ENCODE peak calls at places on chromosomes 3 and 15, in four cellular contexts. N is ovary, H is PC-3, W is MM.1S. G is an unnamed sample.
A peak's percentile ranks its signal among the peaks of the same experiment; 100 is the strongest.

GRCh38 chr3:150699068-150699635 is 4.6 kb downstream of the ERICH6 start:
- DNase-seq in N (no peak), H (peak; percentile 52), W (no peak), G (no peak)

GRCh38 chr3:196541684-196542445 is 26.5 kb downstream of the WDR53 start:
- DNase-seq in N (no peak), H (no peak), W (no peak), G (no peak)

GRCh38 chr3:196868297-196868661 is 559 bp downstream of the SENP5 start:
- DNase-seq in N (no peak), H (peak; percentile 10), W (peak; percentile 33), G (no peak)

GRCh38 chr3:71398157-71398836 is 185.2 kb downstream of the FOXP1 start:
- DNase-seq in N (no peak), H (no peak), W (no peak), G (no peak)

GRCh38 chr15:68259883-68260282 is 17.7 kb upstream of the FEM1B start:
- DNase-seq in N (no peak), H (no peak), W (no peak), G (no peak)

GRCh38 chr15:67225336-67225735 is 29.1 kb downstream of the AAGAB start:
- DNase-seq in N (no peak), H (peak; percentile 42), W (no peak), G (no peak)

GRCh38 chr15:65115086-65115485 is at the start of gene UBAP1L:
- DNase-seq in N (no peak), H (no peak), W (no peak), G (no peak)

GRCh38 chr3:102089904-102090492 is 240.7 kb downstream of the NFKBIZ start:
- DNase-seq in N (no peak), H (peak; percentile 89), W (no peak), G (no peak)

GRCh38 chr15:44023176-44023575 is 171.9 kb downstream of the FRMD5 start:
- DNase-seq in N (no peak), H (peak; percentile 17), W (no peak), G (no peak)

GRCh38 chr3:77475545-77475944 is 435.6 kb downstream of the ROBO2 start:
- DNase-seq in N (no peak), H (no peak), W (no peak), G (no peak)

GRCh38 chr15:29270169-29270955 is 740 bp upstream of the NSMCE3 start:
- DNase-seq in N (peak; percentile 17), H (peak; percentile 17), W (peak; percentile 62), G (no peak)

GRCh38 chr3:149655826-149656599 is 1.8 kb downstream of the WWTR1 start:
- DNase-seq in N (no peak), H (no peak), W (no peak), G (no peak)

GRCh38 chr3:83230841-83231240 is 1469.4 kb upstream of the GBE1 start:
- DNase-seq in N (no peak), H (no peak), W (peak; percentile 86), G (no peak)
- H3K4me3 ChIP-seq in N (no peak overlapping the region), H (no peak overlapping the region), W (peak overlapping the region; percentile 60), G (no peak overlapping the region)

DNA sequence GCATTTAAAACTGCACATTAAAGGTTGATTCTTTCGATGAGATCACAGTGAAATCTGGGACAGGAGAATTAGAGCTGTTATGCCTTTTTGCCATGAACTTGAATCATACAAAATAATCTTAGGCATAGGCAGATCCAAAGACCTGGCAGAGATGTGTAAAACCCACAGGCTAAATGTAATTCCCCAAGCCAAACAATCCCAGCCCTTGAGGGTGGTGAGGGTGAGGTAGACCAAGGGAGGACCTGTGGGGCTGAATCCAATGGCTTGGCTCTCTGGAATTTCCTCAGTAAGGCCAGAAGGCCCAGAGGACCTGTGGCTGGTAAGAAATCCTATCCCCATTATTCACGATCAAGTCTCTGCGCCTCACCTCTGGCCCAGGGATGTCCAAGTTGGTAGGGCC is 80.5 kb upstream of the MEX3B start:
- DNase-seq in N (no peak), H (no peak), W (no peak), G (no peak)
- H3K4me1 ChIP-seq in N (no peaks in the 10 kb centered on the region), H (peaks cover 46% of the 10 kb centered on the region), W (peaks cover 3% of the 10 kb centered on the region), G (no peaks in the 10 kb centered on the region)

DNA sequence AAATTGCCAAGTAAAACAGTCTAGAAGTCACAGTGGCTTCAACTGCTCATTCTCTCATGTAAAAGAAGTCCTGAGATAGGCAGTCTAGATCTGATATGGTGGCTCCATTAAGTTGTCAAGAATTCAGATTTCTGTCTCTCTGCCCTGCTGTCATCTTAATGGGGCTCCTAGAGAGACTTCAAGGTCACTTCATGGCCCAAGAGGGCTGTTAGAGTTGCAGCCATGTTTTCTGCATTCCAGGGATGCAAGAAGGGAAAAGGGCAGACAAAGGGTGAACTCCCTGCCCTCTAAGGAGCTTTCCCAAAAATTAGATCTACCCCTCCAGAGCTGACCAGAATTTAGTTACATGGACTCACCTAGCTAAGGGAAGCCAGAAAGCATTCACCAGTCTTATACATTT is 23.1 kb downstream of the ABHD2 start:
- DNase-seq in N (no peak), H (no peak), W (no peak), G (no peak)
- H3K27ac ChIP-seq in N (no peak overlapping the region), H (no peak overlapping the region), W (peak overlapping the region; percentile 98), G (peak overlapping the region; percentile 40)

GRCh38 chr3:46953265-46954010 is 23.1 kb downstream of the CCDC12 start:
- DNase-seq in N (no peak), H (no peak), W (no peak), G (no peak)
- H3K4me3 ChIP-seq in N (no peak overlapping the region), H (no peak overlapping the region), W (no peak overlapping the region), G (no peak overlapping the region)

GRCh38 chr15:60006808-60007346 is 2.8 kb downstream of the FOXB1 start:
- DNase-seq in N (no peak), H (no peak), W (no peak), G (no peak)
- H3K4me1 ChIP-seq in N (peaks cover 18% of the 10 kb centered on the region), H (peaks cover 5% of the 10 kb centered on the region), W (peaks cover 9% of the 10 kb centered on the region), G (peaks cover 17% of the 10 kb centered on the region)

DNA sequence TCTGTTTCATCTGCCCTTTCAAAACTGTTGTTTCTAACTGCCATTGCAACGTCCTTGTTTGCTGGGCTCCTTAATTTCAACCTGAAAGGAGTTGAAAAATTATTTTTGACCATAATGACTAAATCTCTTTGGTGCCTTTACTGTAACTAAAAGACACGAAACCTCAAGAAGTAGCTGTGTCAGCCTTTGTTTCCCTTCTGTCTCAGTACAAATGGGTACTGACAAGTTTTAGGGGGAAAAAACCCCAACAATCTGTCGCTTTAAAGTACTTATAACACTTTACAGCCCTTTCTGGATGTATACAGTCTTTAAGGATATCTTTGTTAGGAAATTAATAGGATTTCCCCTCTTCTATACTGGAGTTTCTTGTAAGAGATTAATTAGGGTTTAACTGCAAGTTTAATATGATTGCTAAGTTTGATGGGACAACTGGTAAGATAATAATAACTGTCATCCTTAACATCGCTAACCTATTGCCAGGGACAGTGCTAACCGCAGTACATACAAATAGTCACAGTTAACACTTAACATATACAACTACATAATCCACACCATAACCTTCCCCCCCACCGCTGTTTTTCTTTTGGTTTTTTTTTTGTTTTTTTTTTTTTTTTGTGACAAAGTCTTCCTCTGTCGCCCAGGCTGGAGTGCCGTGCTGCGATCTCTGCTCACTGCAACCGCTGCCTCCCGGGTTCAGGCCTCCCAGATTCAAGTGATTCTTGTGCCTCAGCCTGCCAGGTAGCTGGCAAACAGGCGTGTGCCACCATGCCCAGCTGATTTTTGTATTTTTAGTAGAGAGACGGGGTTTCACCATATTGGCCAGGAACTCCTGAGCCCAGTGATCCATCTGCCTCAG is 1.7 kb downstream of the GXYLT2 start:
- DNase-seq in N (peak; percentile 36), H (no peak), W (no peak), G (no peak)
- H3K27ac ChIP-seq in N (peak overlapping the region; percentile 80), H (no peak overlapping the region), W (no peak overlapping the region), G (no peak overlapping the region)

DNA sequence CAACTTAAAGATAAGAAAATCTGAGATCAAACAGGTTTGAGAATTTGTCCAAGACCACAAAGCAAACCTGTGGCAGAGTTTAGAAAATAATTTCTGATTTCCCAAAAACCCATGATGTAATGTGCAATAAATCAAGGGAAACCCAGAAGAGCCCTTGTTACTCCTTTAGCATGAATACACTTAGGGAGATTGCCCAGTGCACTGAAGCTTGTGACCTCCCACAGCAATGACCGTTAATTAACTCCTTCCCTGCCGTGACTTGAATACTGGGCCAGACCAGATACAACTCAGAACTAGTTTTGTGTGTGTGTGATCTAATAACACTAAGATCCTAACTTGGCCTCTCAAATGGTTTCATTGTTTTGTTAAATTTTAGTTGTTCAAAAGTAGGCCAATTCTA is 2.5 kb downstream of the PRKAR2A start:
- DNase-seq in N (no peak), H (no peak), W (no peak), G (no peak)
- H3K4me3 ChIP-seq in N (no peak overlapping the region), H (peak overlapping the region; percentile 76), W (no peak overlapping the region), G (no peak overlapping the region)

GRCh38 chr15:96272427-96272826 is 58.1 kb upstream of the NR2F2 start:
- DNase-seq in N (no peak), H (no peak), W (no peak), G (no peak)
- H3K4me1 ChIP-seq in N (peaks cover 2% of the 10 kb centered on the region), H (peaks cover 78% of the 10 kb centered on the region), W (no peaks in the 10 kb centered on the region), G (no peaks in the 10 kb centered on the region)

GRCh38 chr3:127455541-127456450 is 134.7 kb downstream of the TPRA1 start:
- DNase-seq in N (peak; percentile 81), H (peak; percentile 78), W (peak; percentile 70), G (peak; percentile 41)
- H3K27ac ChIP-seq in N (no peak overlapping the region), H (no peak overlapping the region), W (no peak overlapping the region), G (no peak overlapping the region)

GRCh38 chr3:133872781-133873180 is 22.9 kb downstream of the RAB6B start:
- DNase-seq in N (no peak), H (no peak), W (no peak), G (no peak)
- H3K4me3 ChIP-seq in N (no peak overlapping the region), H (no peak overlapping the region), W (no peak overlapping the region), G (no peak overlapping the region)

G was measured in pancreas.